ENCODE peak calls at places on chromosomes 4 and X, in five cellular contexts. S is K562, T is GM12878, I is HepG2, Q is H1. E is an unnamed sample.

GRCh38 chrX:107547621-107548020 is 80.7 kb upstream of the PRPS1 start:
- DNase-seq in T (no peak), Q (no peak), S (no peak), I (no peak), E (no peak)

GRCh38 chrX:108419401-108419800 is 18.8 kb downstream of the COL4A6 start:
- DNase-seq in I (no peak), S (no peak), T (no peak), Q (no peak), E (no peak)

GRCh38 chr4:154450971-154451370 is 40.6 kb downstream of the DCHS2 start:
- DNase-seq in I (no peak), Q (no peak), T (no peak), S (no peak), E (no peak)

GRCh38 chr4:80709082-80709869 is 321.2 kb upstream of the BMP3 start:
- DNase-seq in S (no peak), I (no peak), T (no peak), Q (no peak), E (no peak)

GRCh38 chr4:159006202-159006601 is 96.7 kb upstream of the RAPGEF2 start:
- DNase-seq in T (no peak), I (peak), Q (no peak), S (no peak), E (no peak)

GRCh38 chrX:138034136-138034535 is 468.2 kb downstream of the ZIC3 start:
- DNase-seq in Q (no peak), T (no peak), I (no peak), S (peak), E (no peak)

GRCh38 chrX:101973066-101973465 is 41.2 kb upstream of the ZMAT1 start:
- DNase-seq in S (no peak), T (no peak), I (no peak), Q (no peak), E (no peak)

GRCh38 chr4:111274486-111274885 is 651.6 kb upstream of the PITX2 start:
- DNase-seq in I (no peak), T (no peak), S (no peak), Q (no peak), E (no peak)

GRCh38 chrX:37487271-37487670 is 84.2 kb upstream of the LANCL3 start:
- DNase-seq in I (no peak), Q (no peak), S (no peak), T (no peak), E (no peak)

GRCh38 chrX:109533631-109534030 is 3.0 kb upstream of the NXT2 start:
- DNase-seq in I (no peak), T (no peak), S (no peak), Q (no peak), E (no peak)

GRCh38 chr4:87304659-87305277 is 17.9 kb downstream of the HSD17B13 start:
- DNase-seq in S (no peak), Q (no peak), T (no peak), I (no peak), E (no peak)

GRCh38 chr4:75821966-75822365 is 80.3 kb downstream of the PPEF2 start:
- DNase-seq in Q (no peak), I (no peak), S (no peak), T (no peak), E (no peak)

GRCh38 chr4:38028556-38028955 is 68.4 kb downstream of the PTTG2 start:
- DNase-seq in I (no peak), T (no peak), Q (no peak), S (no peak), E (no peak)

GRCh38 chr4:177485528-177485927 is 43.3 kb upstream of the AGA start:
- DNase-seq in I (no peak), S (no peak), Q (no peak), T (no peak), E (no peak)

GRCh38 chr4:105059337-105059736 is 87.3 kb upstream of the TET2 start:
- DNase-seq in T (peak), I (no peak), S (no peak), Q (no peak), E (no peak)

GRCh38 chrX:125646195-125646594 is 326.5 kb downstream of the TEX13C start:
- DNase-seq in Q (no peak), I (no peak), S (no peak), T (no peak), E (no peak)
- TF ChIP-seq TAF1 in Q (no peak), I (no peak), S (no peak), T (no peak), E (no peak)

GRCh38 chr4:41957634-41958033 is 22.4 kb downstream of the TMEM33 start:
- DNase-seq in S (peak), T (peak), Q (no peak), I (peak), E (no peak)

GRCh38 chr4:41967392-41967791 is 14.2 kb upstream of the DCAF4L1 start:
- DNase-seq in Q (no peak), I (no peak), S (no peak), T (no peak), E (no peak)

GRCh38 chr4:41964401-41964800 is 17.2 kb upstream of the DCAF4L1 start:
- DNase-seq in T (no peak), Q (no peak), I (no peak), S (no peak), E (no peak)

GRCh38 chr4:41963105-41963504 is 18.5 kb upstream of the DCAF4L1 start:
- DNase-seq in Q (no peak), T (no peak), S (no peak), I (peak), E (no peak)
- TF ChIP-seq TAF1 in Q (no peak), T (no peak), S (no peak), I (no peak), E (no peak)

DNA sequence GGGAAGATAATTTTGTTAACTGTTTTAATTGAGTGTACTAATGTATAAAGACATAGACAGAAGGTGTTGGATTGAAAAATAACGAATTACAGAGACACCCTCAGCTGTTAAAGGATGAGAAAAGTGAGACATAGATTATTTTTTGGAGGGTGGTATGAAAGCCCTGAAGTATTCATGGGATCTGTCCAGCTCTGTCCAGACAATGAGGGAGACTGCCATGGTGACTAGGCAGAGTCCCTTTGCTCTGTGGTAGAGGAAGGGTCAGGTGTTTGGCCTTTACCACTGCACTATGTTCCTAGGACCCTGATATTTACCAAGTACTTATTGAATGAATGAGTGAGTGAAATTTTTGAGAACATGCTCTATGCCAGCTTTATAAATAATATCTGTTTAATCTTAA is 11.4 kb downstream of the FGF2 start:
- DNase-seq in T (no peak), S (no peak), I (no peak), Q (no peak), E (no peak)
- TF ChIP-seq TAF1 in T (no peak), S (no peak), I (no peak), Q (no peak), E (no peak)

DNA sequence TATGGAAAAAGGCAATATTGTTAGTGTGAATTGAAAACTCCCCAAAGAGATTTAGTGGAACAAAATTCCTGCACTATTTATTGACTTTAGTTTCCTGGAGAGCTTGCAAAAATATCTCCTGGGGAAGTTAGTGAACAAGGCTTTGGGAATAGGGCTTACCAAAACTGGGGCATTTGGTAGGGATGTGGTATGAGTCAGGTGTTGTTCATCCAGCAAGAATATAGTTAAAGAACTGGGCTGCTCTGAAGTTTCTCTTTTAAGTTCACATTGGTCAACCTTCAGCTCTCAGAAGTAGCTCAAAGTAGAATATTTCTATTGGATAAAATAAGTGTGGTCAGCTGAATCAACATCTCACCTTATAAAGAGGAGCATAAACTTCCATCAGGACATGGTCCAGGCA is 185.0 kb downstream of the CPE start:
- DNase-seq in T (no peak), I (no peak), Q (no peak), S (no peak), E (no peak)
- TF ChIP-seq TAF1 in T (no peak), I (no peak), Q (no peak), S (no peak), E (no peak)

E was measured in GM12891.